ENCODE peak calls at places on chromosome X, in eight cellular contexts. Q is A549, L is endodermal cell, B is caudate nucleus, G is H9, P is mesenteric fat pad, A is DMS153, Y is NCI-H748 treated with DMSO at 0.1 percent for 48 hours. D is an unnamed sample.

GRCh38 chrX:115713465-115713864 is 152.5 kb downstream of the PLS3 start:
- DNase-seq in Q (no peak), L (no peak), B (no peak), G (no peak), P (no peak), A (no peak), Y (no peak), D (peak; percentile 55)

GRCh38 chrX:128759177-128759576 is 707.0 kb upstream of the ACTRT1 start:
- DNase-seq in Q (no peak), L (no peak), B (no peak), G (no peak), P (no peak), A (no peak), Y (no peak), D (no peak)

GRCh38 chrX:31063114-31063513 is 8.7 kb downstream of the FTHL17 start:
- DNase-seq in Q (no peak), L (no peak), B (no peak), G (no peak), P (no peak), A (no peak), Y (no peak), D (no peak)

GRCh38 chrX:155632424-155633100 is 19.8 kb upstream of the TMLHE start:
- DNase-seq in Q (no peak), L (no peak), B (no peak), G (no peak), P (no peak), A (no peak), Y (no peak), D (no peak)

GRCh38 chrX:101602077-101602476 is 15.7 kb downstream of the ARMCX6 start:
- DNase-seq in Q (no peak), L (no peak), B (no peak), G (no peak), P (no peak), A (no peak), Y (no peak), D (no peak)

GRCh38 chrX:48999030-48999429 is 3.0 kb downstream of the GRIPAP1 start:
- DNase-seq in Q (no peak), L (no peak), B (peak; percentile 10), G (no peak), P (no peak), A (no peak), Y (no peak), D (no peak)

GRCh38 chrX:134718329-134719317 is 60.4 kb upstream of the PLAC1 start:
- DNase-seq in Q (peak; percentile 80), L (peak; percentile 55), B (no peak), G (no peak), P (no peak), A (no peak), Y (no peak), D (peak; percentile 92)

GRCh38 chrX:13432376-13432775 is 112.5 kb upstream of the ATXN3L start:
- DNase-seq in Q (no peak), L (no peak), B (no peak), G (no peak), P (no peak), A (no peak), Y (no peak), D (no peak)

GRCh38 chrX:22800806-22801205 is 199.0 kb upstream of the DDX53 start:
- DNase-seq in Q (no peak), L (no peak), B (no peak), G (no peak), P (no peak), A (no peak), Y (no peak), D (no peak)

GRCh38 chrX:103081051-103081450 is 11.9 kb downstream of the NXF3 start:
- DNase-seq in Q (no peak), L (no peak), B (no peak), G (no peak), P (no peak), A (no peak), Y (no peak), D (no peak)

GRCh38 chrX:95754411-95754810 is 930.2 kb upstream of the DIAPH2 start:
- DNase-seq in Q (no peak), L (no peak), B (no peak), G (no peak), P (no peak), A (no peak), Y (no peak), D (peak; percentile 63)

GRCh38 chrX:41677183-41677582 is 11.6 kb upstream of the GPR34 start:
- DNase-seq in Q (no peak), L (no peak), B (no peak), G (no peak), P (no peak), A (no peak), Y (no peak), D (no peak)

GRCh38 chrX:52425710-52426245 is 57.0 kb downstream of the XAGE2 start:
- DNase-seq in Q (no peak), L (no peak), B (no peak), G (no peak), P (no peak), A (no peak), Y (no peak), D (no peak)

GRCh38 chrX:105515561-105515960 is 295.1 kb upstream of the TEX13A start:
- DNase-seq in Q (no peak), L (no peak), B (no peak), G (no peak), P (no peak), A (no peak), Y (no peak), D (no peak)

GRCh38 chrX:8748855-8749254 is 16.9 kb upstream of the ANOS1 start:
- DNase-seq in Q (peak; percentile 43), L (peak; percentile 60), B (no peak), G (no peak), P (no peak), A (peak; percentile 16), Y (peak; percentile 44), D (peak; percentile 28)

GRCh38 chrX:40855411-40855810 is 120.1 kb upstream of the MED14 start:
- DNase-seq in Q (no peak), L (no peak), B (no peak), G (no peak), P (no peak), A (no peak), Y (no peak), D (peak; percentile 82)

GRCh38 chrX:20442597-20442996 is 175.9 kb upstream of the RPS6KA3 start:
- DNase-seq in Q (peak; percentile 40), L (peak; percentile 92), B (peak; percentile 45), G (peak; percentile 74), P (peak; percentile 90), A (peak; percentile 74), Y (peak; percentile 69), D (peak; percentile 82)

GRCh38 chrX:107579956-107580355 is 48.4 kb upstream of the PRPS1 start:
- DNase-seq in Q (no peak), L (no peak), B (no peak), G (no peak), P (no peak), A (no peak), Y (no peak), D (no peak)

GRCh38 chrX:75603833-75604232 is 81.0 kb upstream of the ZDHHC15 start:
- DNase-seq in Q (peak; percentile 16), L (no peak), B (no peak), G (no peak), P (no peak), A (peak; percentile 0), Y (peak; percentile 17), D (peak; percentile 7)

GRCh38 chrX:70979136-70979762 is 48.4 kb upstream of the SLC7A3 start:
- DNase-seq in Q (peak; percentile 18), L (peak; percentile 57), B (no peak), G (peak; percentile 50), P (no peak), A (no peak), Y (no peak), D (no peak)

GRCh38 chrX:69762340-69762739 is 146.4 kb downstream of the EDA start:
- DNase-seq in Q (no peak), L (no peak), B (no peak), G (no peak), P (no peak), A (no peak), Y (no peak), D (no peak)

GRCh38 chrX:131752493-131753198 is 208.8 kb downstream of the OR13H1 start:
- DNase-seq in Q (no peak), L (no peak), B (no peak), G (no peak), P (no peak), A (no peak), Y (peak; percentile 75), D (peak; percentile 93)

GRCh38 chrX:142054094-142054493 is 150.4 kb downstream of the MAGEC1 start:
- DNase-seq in Q (no peak), L (no peak), B (no peak), G (no peak), P (no peak), A (no peak), Y (no peak), D (no peak)

GRCh38 chrX:135213200-135213844 is 38.5 kb upstream of the ETDA start:
- DNase-seq in Q (no peak), L (no peak), B (no peak), G (no peak), P (no peak), A (no peak), Y (no peak), D (no peak)

GRCh38 chrX:48957827-48958634 is 624 bp upstream of the OTUD5 start:
- DNase-seq in Q (peak; percentile 96), L (peak; percentile 97), B (peak; percentile 97), G (peak; percentile 97), P (peak; percentile 97), A (peak; percentile 90), Y (peak; percentile 88), D (peak; percentile 97)

GRCh38 chrX:131778269-131779218 is 234.7 kb downstream of the OR13H1 start:
- DNase-seq in Q (peak; percentile 46), L (no peak), B (no peak), G (no peak), P (no peak), A (no peak), Y (no peak), D (peak; percentile 47)

GRCh38 chrX:10519761-10520160 is 100.6 kb downstream of the MID1 start:
- DNase-seq in Q (no peak), L (no peak), B (no peak), G (no peak), P (no peak), A (no peak), Y (no peak), D (no peak)

GRCh38 chrX:17860811-17861495 is at the start of gene RAI2:
- DNase-seq in Q (no peak), L (peak; percentile 78), B (no peak), G (peak; percentile 46), P (no peak), A (no peak), Y (peak; percentile 58), D (peak; percentile 66)

GRCh38 chrX:136064661-136065043 is 79.4 kb downstream of the SLC9A6 start:
- DNase-seq in Q (no peak), L (no peak), B (no peak), G (no peak), P (no peak), A (no peak), Y (no peak), D (no peak)

GRCh38 chrX:51461053-51462050 is 35.0 kb downstream of the NUDT11 start:
- DNase-seq in Q (peak; percentile 12), L (no peak), B (no peak), G (peak; percentile 39), P (no peak), A (no peak), Y (peak; percentile 53), D (peak; percentile 40)

GRCh38 chrX:10574663-10575062 is 45.7 kb downstream of the MID1 start:
- DNase-seq in Q (no peak), L (no peak), B (no peak), G (no peak), P (no peak), A (no peak), Y (no peak), D (no peak)

GRCh38 chrX:77448170-77448569 is 981 bp downstream of the FGF16 start:
- DNase-seq in Q (no peak), L (no peak), B (no peak), G (peak; percentile 32), P (no peak), A (no peak), Y (no peak), D (no peak)

GRCh38 chrX:124555036-124555595 is 208.8 kb downstream of the SH2D1A start:
- DNase-seq in Q (no peak), L (no peak), B (no peak), G (no peak), P (no peak), A (no peak), Y (no peak), D (peak; percentile 11)

GRCh38 chrX:23888887-23889501 is 18.7 kb downstream of the APOO start:
- DNase-seq in Q (no peak), L (no peak), B (no peak), G (no peak), P (no peak), A (no peak), Y (no peak), D (no peak)